ENCODE peak calls at places on chromosomes 12 and 14, in nine cellular contexts. One of them, this sample, is unnamed.

GRCh38 chr12:107775093-107775721 is 703 bp downstream of the ASCL4 start:
- DNase-seq in kidney glomerular epithelial cell: no peak
- DNase-seq in AG20443: peak
- DNase-seq in fibroblast of gingiva: no peak
- DNase-seq in NCI-H1436: no peak
- DNase-seq in dermis blood vessel endothelial cell: peak
- DNase-seq in substantia nigra: no peak
- DNase-seq in IMR-90: no peak
- DNase-seq in heart right ventricle: no peak
- DNase-seq in this sample: no peak

GRCh38 chr14:24096545-24097181 is 2.6 kb downstream of the PCK2 start:
- DNase-seq in heart right ventricle: no peak
- DNase-seq in dermis blood vessel endothelial cell: no peak
- DNase-seq in IMR-90: no peak
- DNase-seq in fibroblast of gingiva: no peak
- DNase-seq in substantia nigra: no peak
- DNase-seq in NCI-H1436: no peak
- DNase-seq in AG20443: no peak
- DNase-seq in kidney glomerular epithelial cell: no peak
- DNase-seq in this sample: no peak

GRCh38 chr12:119624971-119625370 is 31.4 kb downstream of the TMEM233 start:
- DNase-seq in NCI-H1436: peak
- DNase-seq in dermis blood vessel endothelial cell: peak
- DNase-seq in fibroblast of gingiva: no peak
- DNase-seq in IMR-90: no peak
- DNase-seq in substantia nigra: no peak
- DNase-seq in kidney glomerular epithelial cell: no peak
- DNase-seq in AG20443: no peak
- DNase-seq in heart right ventricle: no peak
- DNase-seq in this sample: no peak

GRCh38 chr12:89098390-89099102 is 253.8 kb downstream of the DUSP6 start:
- DNase-seq in NCI-H1436: peak
- DNase-seq in fibroblast of gingiva: no peak
- DNase-seq in heart right ventricle: peak
- DNase-seq in substantia nigra: no peak
- DNase-seq in kidney glomerular epithelial cell: no peak
- DNase-seq in IMR-90: peak
- DNase-seq in dermis blood vessel endothelial cell: no peak
- DNase-seq in AG20443: no peak
- DNase-seq in this sample: no peak

GRCh38 chr14:106309423-106309822 is 783.0 kb downstream of the TMEM121 start:
- DNase-seq in heart right ventricle: no peak
- DNase-seq in fibroblast of gingiva: no peak
- DNase-seq in kidney glomerular epithelial cell: no peak
- DNase-seq in IMR-90: no peak
- DNase-seq in AG20443: no peak
- DNase-seq in substantia nigra: no peak
- DNase-seq in dermis blood vessel endothelial cell: no peak
- DNase-seq in NCI-H1436: no peak
- DNase-seq in this sample: no peak

GRCh38 chr12:108734200-108734906 is 3.0 kb upstream of the CORO1C start:
- DNase-seq in fibroblast of gingiva: peak
- DNase-seq in AG20443: peak
- DNase-seq in dermis blood vessel endothelial cell: peak
- DNase-seq in NCI-H1436: no peak
- DNase-seq in IMR-90: peak
- DNase-seq in kidney glomerular epithelial cell: peak
- DNase-seq in substantia nigra: no peak
- DNase-seq in heart right ventricle: no peak
- DNase-seq in this sample: peak

GRCh38 chr12:30447061-30447750 is 248.5 kb downstream of the IPO8 start:
- DNase-seq in heart right ventricle: no peak
- DNase-seq in NCI-H1436: no peak
- DNase-seq in AG20443: no peak
- DNase-seq in IMR-90: no peak
- DNase-seq in dermis blood vessel endothelial cell: no peak
- DNase-seq in fibroblast of gingiva: no peak
- DNase-seq in substantia nigra: no peak
- DNase-seq in kidney glomerular epithelial cell: no peak
- DNase-seq in this sample: no peak

GRCh38 chr14:63922696-63923421 is 70.1 kb downstream of the SYNE2 start:
- DNase-seq in dermis blood vessel endothelial cell: no peak
- DNase-seq in NCI-H1436: no peak
- DNase-seq in AG20443: no peak
- DNase-seq in fibroblast of gingiva: no peak
- DNase-seq in substantia nigra: no peak
- DNase-seq in kidney glomerular epithelial cell: peak
- DNase-seq in heart right ventricle: no peak
- DNase-seq in IMR-90: peak
- DNase-seq in this sample: no peak

GRCh38 chr12:116916714-116917114 is 6.0 kb downstream of the FBXW8 start:
- DNase-seq in dermis blood vessel endothelial cell: peak
- DNase-seq in NCI-H1436: no peak
- DNase-seq in kidney glomerular epithelial cell: peak
- DNase-seq in AG20443: peak
- DNase-seq in fibroblast of gingiva: peak
- DNase-seq in substantia nigra: no peak
- DNase-seq in IMR-90: peak
- DNase-seq in heart right ventricle: peak
- DNase-seq in this sample: peak

GRCh38 chr12:122893208-122894151 is 2.4 kb downstream of the VPS37B start:
- DNase-seq in substantia nigra: no peak
- DNase-seq in NCI-H1436: no peak
- DNase-seq in AG20443: no peak
- DNase-seq in IMR-90: no peak
- DNase-seq in kidney glomerular epithelial cell: peak
- DNase-seq in dermis blood vessel endothelial cell: no peak
- DNase-seq in fibroblast of gingiva: no peak
- DNase-seq in heart right ventricle: no peak
- DNase-seq in this sample: no peak

GRCh38 chr12:58537278-58537677 is 383.0 kb downstream of the LRIG3 start:
- DNase-seq in kidney glomerular epithelial cell: no peak
- DNase-seq in fibroblast of gingiva: peak
- DNase-seq in IMR-90: peak
- DNase-seq in substantia nigra: no peak
- DNase-seq in dermis blood vessel endothelial cell: peak
- DNase-seq in AG20443: peak
- DNase-seq in heart right ventricle: no peak
- DNase-seq in NCI-H1436: no peak
- DNase-seq in this sample: no peak

GRCh38 chr14:73935666-73936065 is 14.2 kb downstream of the FAM161B start:
- DNase-seq in AG20443: peak
- DNase-seq in IMR-90: no peak
- DNase-seq in kidney glomerular epithelial cell: peak
- DNase-seq in NCI-H1436: no peak
- DNase-seq in heart right ventricle: no peak
- DNase-seq in substantia nigra: no peak
- DNase-seq in dermis blood vessel endothelial cell: peak
- DNase-seq in fibroblast of gingiva: no peak
- DNase-seq in this sample: peak

GRCh38 chr14:53032161-53032803 is 81.4 kb upstream of the FERMT2 start:
- DNase-seq in IMR-90: peak
- DNase-seq in kidney glomerular epithelial cell: no peak
- DNase-seq in AG20443: peak
- DNase-seq in substantia nigra: no peak
- DNase-seq in heart right ventricle: peak
- DNase-seq in NCI-H1436: no peak
- DNase-seq in dermis blood vessel endothelial cell: peak
- DNase-seq in fibroblast of gingiva: peak
- DNase-seq in this sample: peak

GRCh38 chr12:52392465-52393007 is 7.1 kb upstream of the KRT84 start:
- DNase-seq in fibroblast of gingiva: no peak
- DNase-seq in NCI-H1436: no peak
- DNase-seq in heart right ventricle: no peak
- DNase-seq in dermis blood vessel endothelial cell: no peak
- DNase-seq in substantia nigra: no peak
- DNase-seq in kidney glomerular epithelial cell: no peak
- DNase-seq in IMR-90: no peak
- DNase-seq in AG20443: no peak
- DNase-seq in this sample: no peak

GRCh38 chr12:132747896-132748295 is 13.7 kb downstream of the ANKLE2 start:
- DNase-seq in AG20443: no peak
- DNase-seq in heart right ventricle: no peak
- DNase-seq in IMR-90: no peak
- DNase-seq in dermis blood vessel endothelial cell: no peak
- DNase-seq in kidney glomerular epithelial cell: no peak
- DNase-seq in fibroblast of gingiva: no peak
- DNase-seq in NCI-H1436: no peak
- DNase-seq in substantia nigra: no peak
- DNase-seq in this sample: no peak

GRCh38 chr14:91870001-91870400 is 2.7 kb upstream of the TC2N start:
- DNase-seq in fibroblast of gingiva: no peak
- DNase-seq in IMR-90: no peak
- DNase-seq in dermis blood vessel endothelial cell: no peak
- DNase-seq in kidney glomerular epithelial cell: no peak
- DNase-seq in AG20443: no peak
- DNase-seq in heart right ventricle: no peak
- DNase-seq in NCI-H1436: no peak
- DNase-seq in substantia nigra: no peak
- DNase-seq in this sample: peak

GRCh38 chr14:95515080-95515489 is 1.4 kb downstream of the SYNE3 start:
- DNase-seq in substantia nigra: no peak
- DNase-seq in AG20443: peak
- DNase-seq in heart right ventricle: no peak
- DNase-seq in fibroblast of gingiva: peak
- DNase-seq in kidney glomerular epithelial cell: no peak
- DNase-seq in dermis blood vessel endothelial cell: peak
- DNase-seq in IMR-90: no peak
- DNase-seq in NCI-H1436: no peak
- DNase-seq in this sample: no peak

This sample was measured in HTR-8/SVneo.